ENCODE peak calls at places on chromosomes 13 and 19, in four cellular contexts. O is effector memory CD4-positive, alpha-beta T cell; G is activated T-cell treated with anti-CD3 and anti-CD28 coated beads, Interleukin-2, amount 50 U/mL, for 72 hours; D is Calu3. A is an unnamed sample.

GRCh38 chr13:45133396-45134118 is 13.2 kb downstream of the GTF2F2 start:
- DNase-seq in G (no peak), D (no peak), O (no peak), A (no peak)

GRCh38 chr13:57629821-57630235 is 1.7 kb upstream of the PCDH17 start:
- DNase-seq in D (no peak), O (peak), G (peak), A (no peak)

GRCh38 chr13:105276571-105276970 is 1258.9 kb downstream of the EFNB2 start:
- DNase-seq in G (no peak), D (no peak), O (no peak), A (no peak)

GRCh38 chr19:17325133-17325532 is 9.5 kb downstream of the ANO8 start:
- DNase-seq in O (no peak), D (no peak), G (no peak), A (no peak)

GRCh38 chr19:704447-704741 is 4.3 kb upstream of the PALM start:
- DNase-seq in D (no peak), O (no peak), G (no peak), A (no peak)

GRCh38 chr13:44796597-44797517 is 192.4 kb downstream of the NUFIP1 start:
- DNase-seq in G (no peak), O (no peak), D (no peak), A (no peak)

GRCh38 chr19:16524991-16525734 is 17.1 kb downstream of the CHERP start:
- DNase-seq in D (no peak), O (no peak), G (no peak), A (no peak)

GRCh38 chr13:23899555-23899954 is 2.3 kb upstream of the C1QTNF9B start:
- DNase-seq in O (peak), G (peak), D (peak), A (peak)

GRCh38 chr13:39186205-39186880 is 148.1 kb downstream of the NHLRC3 start:
- DNase-seq in G (no peak), D (no peak), O (no peak), A (no peak)

GRCh38 chr19:35692010-35692409 is 12.3 kb upstream of the ZBTB32 start:
- DNase-seq in G (no peak), D (peak), O (no peak), A (no peak)

GRCh38 chr13:60654405-60654804 is 257.4 kb downstream of the TDRD3 start:
- DNase-seq in O (no peak), G (no peak), D (no peak), A (peak)

GRCh38 chr13:99655351-99656091 is 154.2 kb downstream of the TM9SF2 start:
- DNase-seq in G (peak), O (no peak), D (peak), A (no peak)

GRCh38 chr19:38735257-38735686 is 9.0 kb downstream of the CAPN12 start:
- DNase-seq in O (peak), D (peak), G (peak), A (no peak)

GRCh38 chr19:39588066-39588465 is 14.3 kb upstream of the LGALS13 start:
- DNase-seq in G (no peak), D (no peak), O (no peak), A (no peak)

GRCh38 chr13:25848822-25849740 is 202.7 kb downstream of the SHISA2 start:
- DNase-seq in D (no peak), G (no peak), O (no peak), A (no peak)

GRCh38 chr19:16435238-16435911 is 36.4 kb downstream of the EPS15L1 start:
- DNase-seq in G (no peak), D (no peak), O (no peak), A (no peak)

GRCh38 chr13:89550842-89551422 is 1796.6 kb upstream of the MIR17HG start:
- DNase-seq in O (no peak), G (no peak), D (no peak), A (no peak)

GRCh38 chr19:39645800-39646411 is 9.8 kb upstream of the LGALS16 start:
- DNase-seq in O (no peak), G (no peak), D (peak), A (peak)

GRCh38 chr13:42893346-42893745 is 98.7 kb downstream of the EPSTI1 start:
- DNase-seq in G (no peak), D (no peak), O (no peak), A (peak)

GRCh38 chr13:104832265-104832664 is 1703.2 kb downstream of the EFNB2 start:
- DNase-seq in D (no peak), G (no peak), O (no peak), A (no peak)

GRCh38 chr13:56198350-56198749 is 942.4 kb upstream of the PRR20A start:
- DNase-seq in O (no peak), G (no peak), D (no peak), A (no peak)

GRCh38 chr19:5292843-5293606 is 47.6 kb downstream of the PTPRS start:
- DNase-seq in D (peak), G (peak), O (no peak), A (no peak)

GRCh38 chr19:58279042-58279924 is 528 bp downstream of the ZNF8 start:
- DNase-seq in G (peak), D (peak), O (peak), A (peak)

GRCh38 chr13:82758056-82758455 is 1124.2 kb downstream of the SLITRK1 start:
- DNase-seq in D (no peak), G (no peak), O (no peak), A (peak)

GRCh38 chr13:88895261-88895941 is 1224.2 kb downstream of the SLITRK5 start:
- DNase-seq in O (no peak), G (no peak), D (no peak), A (no peak)

GRCh38 chr19:45729774-45730388 is 815 bp downstream of the FBXO46 start:
- DNase-seq in O (no peak), G (no peak), D (peak), A (no peak)

GRCh38 chr19:50333737-50334617 is 4.8 kb upstream of the KCNC3 start:
- DNase-seq in G (peak), D (peak), O (peak), A (peak)

GRCh38 chr13:98289339-98289935 is 112.4 kb upstream of the RNF113B start:
- DNase-seq in D (no peak), G (no peak), O (no peak), A (no peak)

GRCh38 chr13:36163809-36164308 is 32.7 kb upstream of the DCLK1 start:
- DNase-seq in O (no peak), D (no peak), G (no peak), A (no peak)

GRCh38 chr13:20721454-20722357 is 18.2 kb downstream of the IL17D start:
- DNase-seq in D (peak), G (no peak), O (no peak), A (no peak)

GRCh38 chr19:11694533-11695439 is 44.0 kb downstream of the ZNF823 start:
- DNase-seq in O (peak), G (peak), D (peak), A (peak)

GRCh38 chr19:18814063-18814462 is 17.7 kb upstream of the UPF1 start:
- DNase-seq in D (no peak), O (no peak), G (no peak), A (no peak)

GRCh38 chr19:44598880-44599279 is 14.5 kb upstream of the IGSF23 start:
- DNase-seq in D (peak), O (no peak), G (no peak), A (no peak)

GRCh38 chr13:113322890-113323651 is 26.0 kb downstream of the LAMP1 start:
- DNase-seq in G (no peak), O (no peak), D (no peak), A (no peak)

GRCh38 chr13:66359910-66360552 is 870.1 kb downstream of the PCDH9 start:
- DNase-seq in G (no peak), O (no peak), D (no peak), A (no peak)

GRCh38 chr13:28964831-28965230 is 144.7 kb downstream of the MTUS2 start:
- DNase-seq in G (no peak), O (no peak), D (no peak), A (no peak)

GRCh38 chr13:99312493-99312883 is 5.3 kb upstream of the GPR183 start:
- DNase-seq in O (no peak), G (peak), D (no peak), A (no peak)

GRCh38 chr19:13149628-13150186 is 468 bp downstream of the STX10 start:
- DNase-seq in D (no peak), G (no peak), O (no peak), A (peak)

A was measured in Caco-2.